ENCODE peak calls at places on chromosomes 5 and 9, in six cellular contexts. Z, K, P, X, A and D are unnamed samples.

GRCh38 chr9:15240927-15241326 is 66.1 kb downstream of the TTC39B start:
- DNase-seq in Z (no peak), K (no peak), P (no peak), X (peak), A (no peak), D (no peak)

GRCh38 chr5:176173647-176174046 is 64.6 kb upstream of the SIMC1 start:
- DNase-seq in Z (peak), K (no peak), P (no peak), X (no peak), A (no peak), D (no peak)

GRCh38 chr5:149745-150450 is 41.4 kb upstream of the LRRC14B start:
- DNase-seq in Z (no peak), K (no peak), P (no peak), X (no peak), A (no peak), D (no peak)

GRCh38 chr9:26228273-26228672 is 550.0 kb upstream of the TUSC1 start:
- DNase-seq in Z (no peak), K (no peak), P (no peak), X (no peak), A (no peak), D (no peak)

GRCh38 chr5:173567548-173567947 is 48.9 kb downstream of the BOD1 start:
- DNase-seq in Z (no peak), K (no peak), P (peak), X (no peak), A (no peak), D (no peak)

GRCh38 chr5:1568201-1568979 is 44.6 kb upstream of the LPCAT1 start:
- DNase-seq in Z (no peak), K (peak), P (peak), X (no peak), A (no peak), D (peak)

GRCh38 chr9:106643211-106643930 is 219.6 kb upstream of the ZNF462 start:
- DNase-seq in Z (no peak), K (no peak), P (no peak), X (no peak), A (no peak), D (no peak)

GRCh38 chr9:134570726-134571325 is 70.8 kb upstream of the COL5A1 start:
- DNase-seq in Z (peak), K (no peak), P (no peak), X (no peak), A (no peak), D (no peak)

GRCh38 chr5:108481355-108481931 is 99.5 kb upstream of the FBXL17 start:
- DNase-seq in Z (no peak), K (no peak), P (peak), X (peak), A (no peak), D (peak)

GRCh38 chr5:142215915-142216681 is 107.5 kb downstream of the NDFIP1 start:
- DNase-seq in Z (no peak), K (peak), P (no peak), X (no peak), A (no peak), D (peak)

GRCh38 chr9:3912817-3913216 is 387.0 kb upstream of the RFX3 start:
- DNase-seq in Z (no peak), K (no peak), P (no peak), X (no peak), A (no peak), D (no peak)

GRCh38 chr5:54388411-54388810 is 67.1 kb upstream of the HSPB3 start:
- DNase-seq in Z (no peak), K (no peak), P (no peak), X (no peak), A (no peak), D (no peak)

GRCh38 chr5:401216-402034 is 41.6 kb upstream of the EXOC3 start:
- DNase-seq in Z (peak), K (no peak), P (no peak), X (no peak), A (no peak), D (no peak)

GRCh38 chr5:123438902-123439301 is 15.7 kb upstream of the CEP120 start:
- DNase-seq in Z (no peak), K (no peak), P (peak), X (no peak), A (no peak), D (no peak)

GRCh38 chr5:38925154-38925925 is 79.5 kb downstream of the OSMR start:
- DNase-seq in Z (no peak), K (no peak), P (no peak), X (no peak), A (no peak), D (no peak)

GRCh38 chr5:178440163-178440545 is 150.0 kb downstream of the COL23A1 start:
- DNase-seq in Z (no peak), K (no peak), P (no peak), X (no peak), A (no peak), D (no peak)

GRCh38 chr9:34589656-34590375 is at the start of gene CNTFR:
- DNase-seq in Z (peak), K (no peak), P (no peak), X (peak), A (no peak), D (peak)

GRCh38 chr5:33008751-33009418 is 297.8 kb downstream of the NPR3 start:
- DNase-seq in Z (no peak), K (no peak), P (no peak), X (no peak), A (no peak), D (no peak)

GRCh38 chr9:99124534-99124933 is 19.6 kb downstream of the TGFBR1 start:
- DNase-seq in Z (no peak), K (no peak), P (no peak), X (no peak), A (no peak), D (no peak)

GRCh38 chr5:178674334-178674733 is 47.5 kb upstream of the CLK4 start:
- DNase-seq in Z (no peak), K (no peak), P (no peak), X (no peak), A (no peak), D (peak)

GRCh38 chr5:82835488-82835887 is 241.7 kb downstream of the TMEM167A start:
- DNase-seq in Z (no peak), K (no peak), P (no peak), X (no peak), A (no peak), D (no peak)

GRCh38 chr9:38024036-38024681 is 44.9 kb downstream of the SHB start:
- DNase-seq in Z (no peak), K (peak), P (no peak), X (peak), A (no peak), D (peak)